ENCODE peak calls at places on chromosome 10, in four cellular contexts. A, W, E and Q are unnamed samples.

GRCh38 chr10:124522131-124522902 is 60.7 kb downstream of the LHPP start:
- DNase-seq in A (no peak), W (no peak), E (no peak), Q (no peak)

GRCh38 chr10:127853868-127854768 is 38.6 kb downstream of the CLRN3 start:
- DNase-seq in A (peak), W (peak), E (peak), Q (peak)

GRCh38 chr10:13684252-13684791 is 97.6 kb downstream of the PRPF18 start:
- DNase-seq in A (peak), W (no peak), E (no peak), Q (no peak)

GRCh38 chr10:24873281-24873683 is 79.1 kb downstream of the PRTFDC1 start:
- DNase-seq in A (peak), W (no peak), E (no peak), Q (no peak)

GRCh38 chr10:34705563-34705962 is 109.5 kb downstream of the PARD3 start:
- DNase-seq in A (no peak), W (no peak), E (no peak), Q (peak)

GRCh38 chr10:30967654-30968421 is 63.8 kb downstream of the ZNF438 start:
- DNase-seq in A (no peak), W (no peak), E (no peak), Q (no peak)

GRCh38 chr10:46299531-46300366 is 13.0 kb downstream of the ANTXRL start:
- DNase-seq in A (no peak), W (peak), E (peak), Q (no peak)

GRCh38 chr10:28008054-28008453 is 9.2 kb upstream of the ODAD2 start:
- DNase-seq in A (peak), W (no peak), E (no peak), Q (no peak)

GRCh38 chr10:34049887-34050286 is 715.4 kb upstream of the NRP1 start:
- DNase-seq in A (peak), W (no peak), E (no peak), Q (no peak)

GRCh38 chr10:58384536-58384998 is 643 bp upstream of the TFAM start:
- DNase-seq in A (no peak), W (no peak), E (peak), Q (no peak)

GRCh38 chr10:106577266-106577665 is 587.2 kb downstream of the SORCS1 start:
- DNase-seq in A (peak), W (peak), E (peak), Q (no peak)

GRCh38 chr10:132506711-132507466 is 30.7 kb upstream of the INPP5A start:
- DNase-seq in A (peak), W (peak), E (no peak), Q (no peak)

DNA sequence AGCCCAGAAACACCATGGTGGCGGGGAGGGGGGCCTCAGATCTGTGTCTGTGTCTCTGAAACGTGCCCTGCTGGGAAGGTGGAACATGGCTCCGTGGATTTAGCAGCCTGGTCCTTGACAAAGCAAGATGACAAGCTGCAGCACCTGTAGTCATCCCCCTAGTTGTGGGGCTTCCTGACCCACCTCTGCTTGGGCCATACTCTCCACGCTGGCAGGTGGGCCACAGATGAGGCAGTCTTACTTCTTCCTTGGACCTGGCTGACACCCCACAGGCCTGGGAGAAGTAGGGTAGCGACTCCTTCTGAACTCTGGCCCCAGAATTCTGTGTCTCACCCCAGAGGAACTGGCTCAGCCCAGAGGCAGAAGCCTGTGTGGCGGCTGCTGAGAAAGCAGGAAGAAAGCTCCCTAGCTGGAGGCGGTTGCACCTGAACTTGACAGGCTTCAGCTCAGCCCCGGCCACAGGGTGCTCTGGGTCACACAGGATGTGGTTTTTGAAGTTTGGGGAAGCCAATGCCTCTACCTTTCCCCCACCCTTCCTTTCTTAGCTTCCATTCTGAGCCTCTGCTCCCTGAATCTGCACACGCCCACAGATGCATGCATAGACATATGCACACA is 113.9 kb downstream of the ABLIM1 start:
- DNase-seq in A (no peak), W (no peak), E (no peak), Q (peak)
- H3K9ac ChIP-seq in A (no peak), W (no peak), E (no peak), Q (peak)

GRCh38 chr10:72927485-72927884 is 27.1 kb downstream of the PLA2G12B start:
- DNase-seq in A (no peak), W (no peak), E (no peak), Q (no peak)

GRCh38 chr10:72918352-72918751 is 24.8 kb downstream of the OIT3 start:
- DNase-seq in A (no peak), W (no peak), E (no peak), Q (no peak)

GRCh38 chr10:72928798-72929197 is 25.8 kb downstream of the PLA2G12B start:
- DNase-seq in A (no peak), W (no peak), E (no peak), Q (no peak)

GRCh38 chr10:72925951-72926465 is 28.6 kb downstream of the PLA2G12B start:
- DNase-seq in A (no peak), W (no peak), E (no peak), Q (no peak)

GRCh38 chr10:72924351-72924750 is 30.3 kb downstream of the PLA2G12B start:
- DNase-seq in A (no peak), W (no peak), E (no peak), Q (no peak)
- H2AFZ ChIP-seq in A (no peak), W (no peak), E (no peak), Q (no peak)

GRCh38 chr10:5661043-5661442 is 5.4 kb downstream of the ASB13 start:
- DNase-seq in A (no peak), W (no peak), E (no peak), Q (no peak)
- H3K9ac ChIP-seq in A (no peak), W (no peak), E (no peak), Q (no peak)

GRCh38 chr10:60487543-60487942 is 97.9 kb upstream of the ANK3 start:
- DNase-seq in A (no peak), W (no peak), E (no peak), Q (no peak)
- H2AFZ ChIP-seq in A (no peak), W (no peak), E (no peak), Q (no peak)

DNA sequence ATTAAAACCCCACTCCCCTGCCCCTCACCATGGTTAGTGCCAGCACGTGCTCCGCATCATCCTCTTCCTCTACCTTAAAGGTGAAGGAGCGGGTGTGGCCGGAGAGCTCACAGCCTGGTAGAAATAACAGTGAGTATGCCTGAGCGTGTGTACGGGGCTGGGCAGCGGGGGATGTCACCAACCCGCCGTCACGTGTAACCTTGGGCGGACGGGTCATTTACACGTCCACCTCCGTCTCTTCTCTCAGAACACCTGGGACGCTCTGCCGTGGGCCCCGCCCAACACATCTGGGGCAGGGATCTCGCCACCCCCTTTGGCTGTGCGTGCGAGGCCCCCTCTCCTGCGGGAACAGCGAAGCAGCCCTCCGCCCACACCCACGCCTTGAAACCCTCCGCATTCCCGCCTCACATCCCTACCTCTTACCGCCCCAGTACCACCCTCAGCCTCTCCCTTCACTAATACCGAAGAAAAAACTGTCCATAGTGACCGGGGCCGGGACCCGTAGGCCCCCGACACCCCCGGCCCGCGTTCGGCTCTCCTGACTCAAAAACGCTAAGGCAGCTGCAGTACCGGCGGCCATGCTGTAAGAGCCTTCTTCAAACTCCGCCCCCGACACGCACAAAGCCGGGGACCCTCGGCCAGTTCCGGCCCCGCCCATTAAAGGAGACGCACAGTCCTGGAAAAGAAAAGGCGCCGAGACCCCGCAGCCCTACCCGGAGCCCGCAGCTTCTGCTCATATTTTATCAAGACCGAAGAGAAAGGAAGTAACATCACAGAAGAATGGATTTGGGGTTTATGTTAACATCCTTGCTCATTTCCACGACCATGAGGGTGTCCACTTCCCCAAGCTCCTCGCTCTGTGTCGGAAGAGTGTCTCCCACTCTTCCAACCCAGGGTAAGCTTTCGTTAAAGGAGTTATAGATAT is at the start of gene NPM3:
- DNase-seq in A (peak), W (peak), E (peak), Q (peak)
- H3K9ac ChIP-seq in A (peak), W (peak), E (peak), Q (peak)